ENCODE peak calls at places on chromosomes 7 and 10, in nine cellular contexts. One of them, this sample, is unnamed.

GRCh38 chr7:116511552-116512523 is 12.3 kb downstream of the CAV2 start:
- DNase-seq in activated naive CD4-positive, alpha-beta T cell treated with anti-CD3 and anti-CD28 coated beads for 36 hours: no peak
- DNase-seq in GM23248: peak
- DNase-seq in effector CD4-positive, alpha-beta T cell: no peak
- DNase-seq in RPMI8226: peak
- DNase-seq in NCI-H2029 treated with DMSO at 0.1 percent for 48 hours: peak
- DNase-seq in T-helper 1 cell: no peak
- DNase-seq in iPS DF 19.7: no peak
- DNase-seq in CD8-positive, alpha-beta T cell: no peak
- DNase-seq in this sample: no peak

GRCh38 chr10:43044444-43045245 is 32.2 kb upstream of the RET start:
- DNase-seq in GM23248: no peak
- DNase-seq in activated naive CD4-positive, alpha-beta T cell treated with anti-CD3 and anti-CD28 coated beads for 36 hours: no peak
- DNase-seq in RPMI8226: no peak
- DNase-seq in NCI-H2029 treated with DMSO at 0.1 percent for 48 hours: no peak
- DNase-seq in effector CD4-positive, alpha-beta T cell: no peak
- DNase-seq in iPS DF 19.7: no peak
- DNase-seq in T-helper 1 cell: no peak
- DNase-seq in CD8-positive, alpha-beta T cell: no peak
- DNase-seq in this sample: no peak

GRCh38 chr7:33805630-33806233 is 99.6 kb upstream of the BMPER start:
- DNase-seq in RPMI8226: no peak
- DNase-seq in iPS DF 19.7: no peak
- DNase-seq in CD8-positive, alpha-beta T cell: no peak
- DNase-seq in effector CD4-positive, alpha-beta T cell: no peak
- DNase-seq in T-helper 1 cell: no peak
- DNase-seq in NCI-H2029 treated with DMSO at 0.1 percent for 48 hours: no peak
- DNase-seq in GM23248: peak
- DNase-seq in activated naive CD4-positive, alpha-beta T cell treated with anti-CD3 and anti-CD28 coated beads for 36 hours: no peak
- DNase-seq in this sample: no peak

GRCh38 chr10:5522913-5523560 is 1.7 kb upstream of the CALML3 start:
- DNase-seq in NCI-H2029 treated with DMSO at 0.1 percent for 48 hours: no peak
- DNase-seq in effector CD4-positive, alpha-beta T cell: no peak
- DNase-seq in activated naive CD4-positive, alpha-beta T cell treated with anti-CD3 and anti-CD28 coated beads for 36 hours: no peak
- DNase-seq in iPS DF 19.7: no peak
- DNase-seq in CD8-positive, alpha-beta T cell: no peak
- DNase-seq in RPMI8226: no peak
- DNase-seq in GM23248: no peak
- DNase-seq in T-helper 1 cell: no peak
- DNase-seq in this sample: no peak

GRCh38 chr10:12829796-12830195 is 171.7 kb downstream of the CCDC3 start:
- DNase-seq in activated naive CD4-positive, alpha-beta T cell treated with anti-CD3 and anti-CD28 coated beads for 36 hours: no peak
- DNase-seq in iPS DF 19.7: no peak
- DNase-seq in CD8-positive, alpha-beta T cell: no peak
- DNase-seq in effector CD4-positive, alpha-beta T cell: no peak
- DNase-seq in RPMI8226: no peak
- DNase-seq in T-helper 1 cell: no peak
- DNase-seq in GM23248: no peak
- DNase-seq in NCI-H2029 treated with DMSO at 0.1 percent for 48 hours: no peak
- DNase-seq in this sample: no peak

GRCh38 chr10:29896053-29896452 is 163.3 kb downstream of the JCAD start:
- DNase-seq in iPS DF 19.7: no peak
- DNase-seq in RPMI8226: no peak
- DNase-seq in GM23248: peak
- DNase-seq in CD8-positive, alpha-beta T cell: no peak
- DNase-seq in activated naive CD4-positive, alpha-beta T cell treated with anti-CD3 and anti-CD28 coated beads for 36 hours: no peak
- DNase-seq in T-helper 1 cell: no peak
- DNase-seq in effector CD4-positive, alpha-beta T cell: no peak
- DNase-seq in NCI-H2029 treated with DMSO at 0.1 percent for 48 hours: no peak
- DNase-seq in this sample: no peak

GRCh38 chr10:114634607-114634974 is 23.5 kb downstream of the ABLIM1 start:
- DNase-seq in iPS DF 19.7: no peak
- DNase-seq in NCI-H2029 treated with DMSO at 0.1 percent for 48 hours: no peak
- DNase-seq in T-helper 1 cell: no peak
- DNase-seq in CD8-positive, alpha-beta T cell: no peak
- DNase-seq in effector CD4-positive, alpha-beta T cell: no peak
- DNase-seq in RPMI8226: peak
- DNase-seq in activated naive CD4-positive, alpha-beta T cell treated with anti-CD3 and anti-CD28 coated beads for 36 hours: no peak
- DNase-seq in GM23248: peak
- DNase-seq in this sample: no peak

GRCh38 chr7:15504376-15504775 is 57.4 kb downstream of the AGMO start:
- DNase-seq in effector CD4-positive, alpha-beta T cell: no peak
- DNase-seq in NCI-H2029 treated with DMSO at 0.1 percent for 48 hours: no peak
- DNase-seq in GM23248: no peak
- DNase-seq in activated naive CD4-positive, alpha-beta T cell treated with anti-CD3 and anti-CD28 coated beads for 36 hours: no peak
- DNase-seq in CD8-positive, alpha-beta T cell: no peak
- DNase-seq in iPS DF 19.7: no peak
- DNase-seq in RPMI8226: no peak
- DNase-seq in T-helper 1 cell: no peak
- DNase-seq in this sample: no peak

GRCh38 chr10:75024971-75025523 is 86.4 kb upstream of the SAMD8 start:
- DNase-seq in activated naive CD4-positive, alpha-beta T cell treated with anti-CD3 and anti-CD28 coated beads for 36 hours: no peak
- DNase-seq in CD8-positive, alpha-beta T cell: no peak
- DNase-seq in GM23248: no peak
- DNase-seq in NCI-H2029 treated with DMSO at 0.1 percent for 48 hours: peak
- DNase-seq in RPMI8226: peak
- DNase-seq in T-helper 1 cell: no peak
- DNase-seq in iPS DF 19.7: no peak
- DNase-seq in effector CD4-positive, alpha-beta T cell: no peak
- DNase-seq in this sample: no peak

GRCh38 chr7:115805458-115805857 is 225.1 kb downstream of the TFEC start:
- DNase-seq in iPS DF 19.7: no peak
- DNase-seq in NCI-H2029 treated with DMSO at 0.1 percent for 48 hours: no peak
- DNase-seq in RPMI8226: no peak
- DNase-seq in GM23248: peak
- DNase-seq in T-helper 1 cell: no peak
- DNase-seq in CD8-positive, alpha-beta T cell: no peak
- DNase-seq in effector CD4-positive, alpha-beta T cell: no peak
- DNase-seq in activated naive CD4-positive, alpha-beta T cell treated with anti-CD3 and anti-CD28 coated beads for 36 hours: no peak
- DNase-seq in this sample: no peak

GRCh38 chr10:109819807-109820206 is 103.5 kb downstream of the XPNPEP1 start:
- DNase-seq in activated naive CD4-positive, alpha-beta T cell treated with anti-CD3 and anti-CD28 coated beads for 36 hours: no peak
- DNase-seq in iPS DF 19.7: no peak
- DNase-seq in RPMI8226: no peak
- DNase-seq in effector CD4-positive, alpha-beta T cell: no peak
- DNase-seq in T-helper 1 cell: no peak
- DNase-seq in NCI-H2029 treated with DMSO at 0.1 percent for 48 hours: no peak
- DNase-seq in CD8-positive, alpha-beta T cell: no peak
- DNase-seq in GM23248: no peak
- DNase-seq in this sample: no peak

GRCh38 chr7:44309271-44310091 is 15.9 kb downstream of the CAMK2B start:
- DNase-seq in GM23248: peak
- DNase-seq in T-helper 1 cell: no peak
- DNase-seq in RPMI8226: peak
- DNase-seq in iPS DF 19.7: no peak
- DNase-seq in activated naive CD4-positive, alpha-beta T cell treated with anti-CD3 and anti-CD28 coated beads for 36 hours: peak
- DNase-seq in NCI-H2029 treated with DMSO at 0.1 percent for 48 hours: no peak
- DNase-seq in effector CD4-positive, alpha-beta T cell: no peak
- DNase-seq in CD8-positive, alpha-beta T cell: no peak
- DNase-seq in this sample: no peak

GRCh38 chr10:50645241-50645640 is 21.5 kb upstream of the SGMS1 start:
- DNase-seq in activated naive CD4-positive, alpha-beta T cell treated with anti-CD3 and anti-CD28 coated beads for 36 hours: no peak
- DNase-seq in effector CD4-positive, alpha-beta T cell: no peak
- DNase-seq in GM23248: no peak
- DNase-seq in iPS DF 19.7: no peak
- DNase-seq in CD8-positive, alpha-beta T cell: no peak
- DNase-seq in T-helper 1 cell: no peak
- DNase-seq in NCI-H2029 treated with DMSO at 0.1 percent for 48 hours: no peak
- DNase-seq in RPMI8226: no peak
- DNase-seq in this sample: no peak

GRCh38 chr10:15460661-15461060 is 89.6 kb upstream of the FAM171A1 start:
- DNase-seq in activated naive CD4-positive, alpha-beta T cell treated with anti-CD3 and anti-CD28 coated beads for 36 hours: no peak
- DNase-seq in effector CD4-positive, alpha-beta T cell: no peak
- DNase-seq in T-helper 1 cell: no peak
- DNase-seq in GM23248: peak
- DNase-seq in NCI-H2029 treated with DMSO at 0.1 percent for 48 hours: no peak
- DNase-seq in CD8-positive, alpha-beta T cell: no peak
- DNase-seq in iPS DF 19.7: no peak
- DNase-seq in RPMI8226: no peak
- DNase-seq in this sample: no peak

GRCh38 chr10:84095821-84096497 is 43.4 kb upstream of the GHITM start:
- DNase-seq in GM23248: peak
- DNase-seq in T-helper 1 cell: no peak
- DNase-seq in NCI-H2029 treated with DMSO at 0.1 percent for 48 hours: no peak
- DNase-seq in effector CD4-positive, alpha-beta T cell: no peak
- DNase-seq in activated naive CD4-positive, alpha-beta T cell treated with anti-CD3 and anti-CD28 coated beads for 36 hours: no peak
- DNase-seq in iPS DF 19.7: no peak
- DNase-seq in RPMI8226: no peak
- DNase-seq in CD8-positive, alpha-beta T cell: no peak
- DNase-seq in this sample: no peak

GRCh38 chr10:70317272-70317942 is 33.6 kb upstream of the NPFFR1 start:
- DNase-seq in T-helper 1 cell: no peak
- DNase-seq in CD8-positive, alpha-beta T cell: no peak
- DNase-seq in GM23248: no peak
- DNase-seq in effector CD4-positive, alpha-beta T cell: no peak
- DNase-seq in RPMI8226: no peak
- DNase-seq in activated naive CD4-positive, alpha-beta T cell treated with anti-CD3 and anti-CD28 coated beads for 36 hours: no peak
- DNase-seq in iPS DF 19.7: no peak
- DNase-seq in NCI-H2029 treated with DMSO at 0.1 percent for 48 hours: no peak
- DNase-seq in this sample: no peak

GRCh38 chr7:55550010-55550409 is 22.3 kb downstream of the VOPP1 start:
- DNase-seq in GM23248: no peak
- DNase-seq in CD8-positive, alpha-beta T cell: no peak
- DNase-seq in iPS DF 19.7: no peak
- DNase-seq in effector CD4-positive, alpha-beta T cell: no peak
- DNase-seq in activated naive CD4-positive, alpha-beta T cell treated with anti-CD3 and anti-CD28 coated beads for 36 hours: no peak
- DNase-seq in RPMI8226: peak
- DNase-seq in NCI-H2029 treated with DMSO at 0.1 percent for 48 hours: peak
- DNase-seq in T-helper 1 cell: no peak
- DNase-seq in this sample: no peak

GRCh38 chr7:79615871-79616640 is 162.6 kb upstream of the MAGI2 start:
- DNase-seq in NCI-H2029 treated with DMSO at 0.1 percent for 48 hours: no peak
- DNase-seq in iPS DF 19.7: no peak
- DNase-seq in GM23248: no peak
- DNase-seq in activated naive CD4-positive, alpha-beta T cell treated with anti-CD3 and anti-CD28 coated beads for 36 hours: no peak
- DNase-seq in CD8-positive, alpha-beta T cell: no peak
- DNase-seq in T-helper 1 cell: no peak
- DNase-seq in RPMI8226: no peak
- DNase-seq in effector CD4-positive, alpha-beta T cell: no peak
- DNase-seq in this sample: no peak

GRCh38 chr10:78307576-78307975 is 273.9 kb downstream of the RPS24 start:
- DNase-seq in activated naive CD4-positive, alpha-beta T cell treated with anti-CD3 and anti-CD28 coated beads for 36 hours: no peak
- DNase-seq in iPS DF 19.7: no peak
- DNase-seq in CD8-positive, alpha-beta T cell: no peak
- DNase-seq in RPMI8226: no peak
- DNase-seq in effector CD4-positive, alpha-beta T cell: no peak
- DNase-seq in NCI-H2029 treated with DMSO at 0.1 percent for 48 hours: no peak
- DNase-seq in GM23248: peak
- DNase-seq in T-helper 1 cell: no peak
- DNase-seq in this sample: no peak

GRCh38 chr7:113831509-113831908 is 87.3 kb downstream of the PPP1R3A start:
- DNase-seq in iPS DF 19.7: no peak
- DNase-seq in activated naive CD4-positive, alpha-beta T cell treated with anti-CD3 and anti-CD28 coated beads for 36 hours: no peak
- DNase-seq in effector CD4-positive, alpha-beta T cell: no peak
- DNase-seq in T-helper 1 cell: no peak
- DNase-seq in RPMI8226: peak
- DNase-seq in NCI-H2029 treated with DMSO at 0.1 percent for 48 hours: no peak
- DNase-seq in GM23248: peak
- DNase-seq in CD8-positive, alpha-beta T cell: no peak
- DNase-seq in this sample: no peak

GRCh38 chr10:130025811-130026510 is 61.9 kb upstream of the EBF3 start:
- DNase-seq in GM23248: no peak
- DNase-seq in RPMI8226: no peak
- DNase-seq in CD8-positive, alpha-beta T cell: no peak
- DNase-seq in activated naive CD4-positive, alpha-beta T cell treated with anti-CD3 and anti-CD28 coated beads for 36 hours: no peak
- DNase-seq in T-helper 1 cell: no peak
- DNase-seq in iPS DF 19.7: no peak
- DNase-seq in NCI-H2029 treated with DMSO at 0.1 percent for 48 hours: no peak
- DNase-seq in effector CD4-positive, alpha-beta T cell: no peak
- DNase-seq in this sample: no peak

GRCh38 chr7:118195837-118196474 is 12.0 kb downstream of the LSM8 start:
- DNase-seq in iPS DF 19.7: peak
- DNase-seq in NCI-H2029 treated with DMSO at 0.1 percent for 48 hours: peak
- DNase-seq in effector CD4-positive, alpha-beta T cell: peak
- DNase-seq in T-helper 1 cell: peak
- DNase-seq in GM23248: peak
- DNase-seq in CD8-positive, alpha-beta T cell: no peak
- DNase-seq in activated naive CD4-positive, alpha-beta T cell treated with anti-CD3 and anti-CD28 coated beads for 36 hours: peak
- DNase-seq in RPMI8226: peak
- DNase-seq in this sample: peak

GRCh38 chr7:79668292-79668691 is 214.8 kb upstream of the MAGI2 start:
- DNase-seq in NCI-H2029 treated with DMSO at 0.1 percent for 48 hours: no peak
- DNase-seq in GM23248: peak
- DNase-seq in RPMI8226: no peak
- DNase-seq in T-helper 1 cell: no peak
- DNase-seq in iPS DF 19.7: no peak
- DNase-seq in effector CD4-positive, alpha-beta T cell: no peak
- DNase-seq in activated naive CD4-positive, alpha-beta T cell treated with anti-CD3 and anti-CD28 coated beads for 36 hours: no peak
- DNase-seq in CD8-positive, alpha-beta T cell: no peak
- DNase-seq in this sample: no peak

GRCh38 chr10:63264852-63265617 is 131.9 kb downstream of the NRBF2 start:
- DNase-seq in T-helper 1 cell: no peak
- DNase-seq in RPMI8226: peak
- DNase-seq in CD8-positive, alpha-beta T cell: no peak
- DNase-seq in NCI-H2029 treated with DMSO at 0.1 percent for 48 hours: no peak
- DNase-seq in GM23248: peak
- DNase-seq in iPS DF 19.7: no peak
- DNase-seq in activated naive CD4-positive, alpha-beta T cell treated with anti-CD3 and anti-CD28 coated beads for 36 hours: peak
- DNase-seq in effector CD4-positive, alpha-beta T cell: peak
- DNase-seq in this sample: no peak

GRCh38 chr7:18457832-18458231 is 37.7 kb upstream of the HDAC9 start:
- DNase-seq in CD8-positive, alpha-beta T cell: no peak
- DNase-seq in RPMI8226: no peak
- DNase-seq in GM23248: no peak
- DNase-seq in iPS DF 19.7: no peak
- DNase-seq in NCI-H2029 treated with DMSO at 0.1 percent for 48 hours: peak
- DNase-seq in effector CD4-positive, alpha-beta T cell: no peak
- DNase-seq in T-helper 1 cell: no peak
- DNase-seq in activated naive CD4-positive, alpha-beta T cell treated with anti-CD3 and anti-CD28 coated beads for 36 hours: no peak
- DNase-seq in this sample: no peak

GRCh38 chr10:62005281-62005680 is 103.8 kb downstream of the ARID5B start:
- DNase-seq in CD8-positive, alpha-beta T cell: no peak
- DNase-seq in activated naive CD4-positive, alpha-beta T cell treated with anti-CD3 and anti-CD28 coated beads for 36 hours: no peak
- DNase-seq in GM23248: peak
- DNase-seq in T-helper 1 cell: no peak
- DNase-seq in NCI-H2029 treated with DMSO at 0.1 percent for 48 hours: no peak
- DNase-seq in iPS DF 19.7: no peak
- DNase-seq in RPMI8226: no peak
- DNase-seq in effector CD4-positive, alpha-beta T cell: no peak
- DNase-seq in this sample: no peak

This sample was measured in T-cell.